ENCODE peak calls at places on chromosome 7, in nine cellular contexts. One of them, this sample, is unnamed.

GRCh38 chr7:223118-223800 is 30.9 kb downstream of the FAM20C start:
- DNase-seq in fibroblast of lung: no peak
- DNase-seq in neural progenitor cell: no peak
- DNase-seq in A673: no peak
- DNase-seq in K562: no peak
- DNase-seq in esophagus squamous epithelium: no peak
- DNase-seq in GM12865: no peak
- DNase-seq in IMR-90: peak
- DNase-seq in body of pancreas: no peak
- DNase-seq in this sample: no peak

GRCh38 chr7:47504546-47505316 is 77.2 kb downstream of the TNS3 start:
- DNase-seq in fibroblast of lung: no peak
- DNase-seq in neural progenitor cell: no peak
- DNase-seq in A673: no peak
- DNase-seq in K562: no peak
- DNase-seq in esophagus squamous epithelium: no peak
- DNase-seq in GM12865: no peak
- DNase-seq in IMR-90: no peak
- DNase-seq in body of pancreas: no peak
- DNase-seq in this sample: no peak

GRCh38 chr7:150992051-150992640 is 1.3 kb downstream of the NOS3 start:
- DNase-seq in fibroblast of lung: no peak
- DNase-seq in neural progenitor cell: no peak
- DNase-seq in A673: no peak
- DNase-seq in K562: no peak
- DNase-seq in esophagus squamous epithelium: no peak
- DNase-seq in GM12865: no peak
- DNase-seq in IMR-90: no peak
- DNase-seq in body of pancreas: no peak
- DNase-seq in this sample: no peak

GRCh38 chr7:110484316-110484715 is 606.6 kb upstream of the LRRN3 start:
- DNase-seq in fibroblast of lung: no peak
- DNase-seq in neural progenitor cell: no peak
- DNase-seq in A673: no peak
- DNase-seq in K562: no peak
- DNase-seq in esophagus squamous epithelium: no peak
- DNase-seq in GM12865: no peak
- DNase-seq in IMR-90: no peak
- DNase-seq in body of pancreas: no peak
- DNase-seq in this sample: no peak

GRCh38 chr7:159027803-159028455 is 116.7 kb downstream of the VIPR2 start:
- DNase-seq in fibroblast of lung: no peak
- DNase-seq in neural progenitor cell: peak
- DNase-seq in A673: no peak
- DNase-seq in K562: no peak
- DNase-seq in esophagus squamous epithelium: no peak
- DNase-seq in GM12865: no peak
- DNase-seq in IMR-90: no peak
- DNase-seq in body of pancreas: peak
- DNase-seq in this sample: peak

GRCh38 chr7:70695804-70696104 is 436.2 kb upstream of the GALNT17 start:
- DNase-seq in fibroblast of lung: peak
- DNase-seq in neural progenitor cell: peak
- DNase-seq in A673: peak
- DNase-seq in K562: no peak
- DNase-seq in esophagus squamous epithelium: no peak
- DNase-seq in GM12865: peak
- DNase-seq in IMR-90: no peak
- DNase-seq in body of pancreas: no peak
- DNase-seq in this sample: no peak

GRCh38 chr7:27148031-27148775 is 629 bp upstream of the HOXA6 start:
- DNase-seq in fibroblast of lung: peak
- DNase-seq in neural progenitor cell: no peak
- DNase-seq in A673: no peak
- DNase-seq in K562: no peak
- DNase-seq in esophagus squamous epithelium: no peak
- DNase-seq in GM12865: no peak
- DNase-seq in IMR-90: no peak
- DNase-seq in body of pancreas: no peak
- DNase-seq in this sample: no peak

GRCh38 chr7:149854611-149855367 is 16.6 kb downstream of the ZNF862 start:
- DNase-seq in fibroblast of lung: peak
- DNase-seq in neural progenitor cell: peak
- DNase-seq in A673: peak
- DNase-seq in K562: peak
- DNase-seq in esophagus squamous epithelium: no peak
- DNase-seq in GM12865: no peak
- DNase-seq in IMR-90: peak
- DNase-seq in body of pancreas: peak
- DNase-seq in this sample: peak

GRCh38 chr7:178444-178843 is 13.9 kb upstream of the FAM20C start:
- DNase-seq in fibroblast of lung: no peak
- DNase-seq in neural progenitor cell: no peak
- DNase-seq in A673: no peak
- DNase-seq in K562: no peak
- DNase-seq in esophagus squamous epithelium: no peak
- DNase-seq in GM12865: no peak
- DNase-seq in IMR-90: no peak
- DNase-seq in body of pancreas: no peak
- DNase-seq in this sample: no peak

GRCh38 chr7:157111311-157111710 is 27.4 kb upstream of the UBE3C start:
- DNase-seq in fibroblast of lung: no peak
- DNase-seq in neural progenitor cell: no peak
- DNase-seq in A673: no peak
- DNase-seq in K562: no peak
- DNase-seq in esophagus squamous epithelium: no peak
- DNase-seq in GM12865: no peak
- DNase-seq in IMR-90: no peak
- DNase-seq in body of pancreas: no peak
- DNase-seq in this sample: no peak

GRCh38 chr7:75637854-75638606 is 100.7 kb downstream of the HIP1 start:
- DNase-seq in fibroblast of lung: no peak
- DNase-seq in neural progenitor cell: peak
- DNase-seq in A673: no peak
- DNase-seq in K562: no peak
- DNase-seq in esophagus squamous epithelium: no peak
- DNase-seq in GM12865: no peak
- DNase-seq in IMR-90: no peak
- DNase-seq in body of pancreas: no peak
- DNase-seq in this sample: no peak

GRCh38 chr7:48052748-48053147 is 17.4 kb downstream of the C7orf57 start:
- DNase-seq in fibroblast of lung: peak
- DNase-seq in neural progenitor cell: no peak
- DNase-seq in A673: no peak
- DNase-seq in K562: no peak
- DNase-seq in esophagus squamous epithelium: no peak
- DNase-seq in GM12865: peak
- DNase-seq in IMR-90: peak
- DNase-seq in body of pancreas: no peak
- DNase-seq in this sample: peak

GRCh38 chr7:149759111-149759510 is 14.3 kb downstream of the ZNF467 start:
- DNase-seq in fibroblast of lung: no peak
- DNase-seq in neural progenitor cell: no peak
- DNase-seq in A673: no peak
- DNase-seq in K562: no peak
- DNase-seq in esophagus squamous epithelium: no peak
- DNase-seq in GM12865: no peak
- DNase-seq in IMR-90: no peak
- DNase-seq in body of pancreas: no peak
- DNase-seq in this sample: no peak

GRCh38 chr7:131210618-131211017 is 117.1 kb upstream of the MKLN1 start:
- DNase-seq in fibroblast of lung: no peak
- DNase-seq in neural progenitor cell: no peak
- DNase-seq in A673: no peak
- DNase-seq in K562: no peak
- DNase-seq in esophagus squamous epithelium: no peak
- DNase-seq in GM12865: no peak
- DNase-seq in IMR-90: no peak
- DNase-seq in body of pancreas: no peak
- DNase-seq in this sample: no peak

GRCh38 chr7:155455132-155455693 is 2.7 kb upstream of the EN2 start:
- DNase-seq in fibroblast of lung: no peak
- DNase-seq in neural progenitor cell: no peak
- DNase-seq in A673: no peak
- DNase-seq in K562: no peak
- DNase-seq in esophagus squamous epithelium: no peak
- DNase-seq in GM12865: no peak
- DNase-seq in IMR-90: no peak
- DNase-seq in body of pancreas: no peak
- DNase-seq in this sample: no peak

GRCh38 chr7:155452505-155453295 is 5.2 kb upstream of the EN2 start:
- DNase-seq in fibroblast of lung: no peak
- DNase-seq in neural progenitor cell: no peak
- DNase-seq in A673: no peak
- DNase-seq in K562: no peak
- DNase-seq in esophagus squamous epithelium: no peak
- DNase-seq in GM12865: no peak
- DNase-seq in IMR-90: no peak
- DNase-seq in body of pancreas: no peak
- DNase-seq in this sample: no peak

GRCh38 chr7:155455776-155456516 is 2.0 kb upstream of the EN2 start:
- DNase-seq in fibroblast of lung: no peak
- DNase-seq in neural progenitor cell: no peak
- DNase-seq in A673: no peak
- DNase-seq in K562: no peak
- DNase-seq in esophagus squamous epithelium: no peak
- DNase-seq in GM12865: no peak
- DNase-seq in IMR-90: no peak
- DNase-seq in body of pancreas: no peak
- DNase-seq in this sample: no peak

GRCh38 chr7:155453296-155454182 is 4.4 kb upstream of the EN2 start:
- DNase-seq in fibroblast of lung: no peak
- DNase-seq in neural progenitor cell: peak
- DNase-seq in A673: no peak
- DNase-seq in K562: no peak
- DNase-seq in esophagus squamous epithelium: no peak
- DNase-seq in GM12865: no peak
- DNase-seq in IMR-90: no peak
- DNase-seq in body of pancreas: no peak
- DNase-seq in this sample: no peak

DNA sequence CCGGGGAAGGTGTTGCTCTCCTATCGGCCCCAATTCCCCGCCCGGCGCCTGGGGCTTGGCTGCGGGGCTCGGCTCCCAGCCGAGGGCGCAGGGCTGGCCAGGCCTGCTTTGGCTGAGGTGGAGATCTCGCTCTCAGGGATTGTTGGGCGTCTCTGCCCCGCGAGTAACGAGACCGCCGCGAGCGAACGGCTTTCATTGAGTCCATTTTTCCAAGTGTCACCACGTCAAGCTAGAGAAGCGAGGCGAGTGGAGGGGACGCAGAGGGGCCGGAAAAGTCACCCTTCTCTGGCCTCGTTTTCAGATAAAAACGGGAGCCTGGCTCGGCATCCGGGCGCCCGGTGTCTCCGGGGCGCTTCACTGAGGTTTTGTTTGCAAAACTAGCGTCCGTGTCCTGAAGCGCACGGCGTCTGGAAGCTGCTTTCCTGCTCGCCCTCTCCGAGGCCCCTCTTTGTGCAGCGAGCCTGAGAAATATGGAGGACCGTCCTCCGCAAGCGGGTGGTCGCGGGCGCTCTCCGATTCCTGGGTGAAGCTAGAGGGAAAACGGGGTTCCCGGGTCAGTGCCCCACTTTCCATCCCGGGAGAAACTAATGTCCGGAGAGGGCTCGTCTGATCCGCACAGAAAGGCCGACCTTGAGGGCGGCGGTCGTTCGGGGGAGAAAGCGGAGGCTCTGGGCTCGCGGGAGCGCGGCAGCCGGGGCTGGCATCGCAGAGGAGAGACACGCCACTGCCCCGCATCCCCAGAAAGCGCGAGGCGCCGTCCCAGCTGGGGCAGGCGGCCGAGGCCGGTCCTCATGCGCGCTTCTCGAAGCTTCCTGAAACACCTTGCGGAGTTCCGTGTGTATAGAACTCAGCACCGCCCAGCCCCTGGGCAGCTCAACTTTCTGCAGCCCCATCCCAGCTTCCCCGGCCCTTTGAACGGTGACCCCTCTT is 3.5 kb upstream of the EN2 start:
- DNase-seq in fibroblast of lung: no peak
- DNase-seq in neural progenitor cell: peak
- DNase-seq in A673: no peak
- DNase-seq in K562: no peak
- DNase-seq in esophagus squamous epithelium: no peak
- DNase-seq in GM12865: no peak
- DNase-seq in IMR-90: no peak
- DNase-seq in body of pancreas: no peak
- DNase-seq in this sample: no peak
- H3K4me3 ChIP-seq in fibroblast of lung: no peak
- H3K4me3 ChIP-seq in neural progenitor cell: no peak
- H3K4me3 ChIP-seq in A673: no peak
- H3K4me3 ChIP-seq in K562: no peak
- H3K4me3 ChIP-seq in esophagus squamous epithelium: peak
- H3K4me3 ChIP-seq in GM12865: no peak
- H3K4me3 ChIP-seq in IMR-90: no peak
- H3K4me3 ChIP-seq in body of pancreas: no peak
- H3K4me3 ChIP-seq in this sample: no peak

DNA sequence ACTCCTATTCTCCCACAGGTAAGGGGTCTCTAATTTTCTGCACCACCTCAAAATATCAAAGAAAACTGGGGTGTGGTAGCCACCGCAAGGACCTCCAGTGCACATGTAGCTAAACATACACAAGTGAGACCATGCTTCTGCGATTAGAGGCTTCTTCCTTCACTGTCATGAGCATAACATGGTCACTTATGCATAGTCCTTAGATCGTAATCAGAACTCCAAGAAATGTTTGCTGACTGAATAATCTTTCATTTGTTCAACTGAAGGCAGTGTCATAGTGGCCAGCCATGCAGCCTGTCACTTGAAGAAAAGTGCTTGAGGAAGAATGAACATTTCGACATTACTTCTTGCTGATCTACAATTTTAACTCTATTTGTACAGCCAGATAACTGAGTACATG is 14.6 kb downstream of the TWIST1 start:
- DNase-seq in fibroblast of lung: no peak
- DNase-seq in neural progenitor cell: no peak
- DNase-seq in A673: no peak
- DNase-seq in K562: no peak
- DNase-seq in esophagus squamous epithelium: no peak
- DNase-seq in GM12865: no peak
- DNase-seq in IMR-90: no peak
- DNase-seq in body of pancreas: no peak
- DNase-seq in this sample: no peak
- TF ChIP-seq CTCF in fibroblast of lung: no peak
- TF ChIP-seq CTCF in neural progenitor cell: no peak
- TF ChIP-seq CTCF in A673: no peak
- TF ChIP-seq CTCF in K562: no peak
- TF ChIP-seq CTCF in esophagus squamous epithelium: no peak
- TF ChIP-seq CTCF in GM12865: no peak
- TF ChIP-seq CTCF in IMR-90: no peak
- TF ChIP-seq CTCF in body of pancreas: no peak
- TF ChIP-seq CTCF in this sample: no peak

GRCh38 chr7:1382553-1383397 is 76.5 kb downstream of the MICALL2 start:
- DNase-seq in fibroblast of lung: no peak
- DNase-seq in neural progenitor cell: no peak
- DNase-seq in A673: no peak
- DNase-seq in K562: no peak
- DNase-seq in esophagus squamous epithelium: no peak
- DNase-seq in GM12865: no peak
- DNase-seq in IMR-90: no peak
- DNase-seq in body of pancreas: no peak
- DNase-seq in this sample: no peak
- H3K4me3 ChIP-seq in fibroblast of lung: no peak
- H3K4me3 ChIP-seq in neural progenitor cell: no peak
- H3K4me3 ChIP-seq in A673: no peak
- H3K4me3 ChIP-seq in K562: no peak
- H3K4me3 ChIP-seq in esophagus squamous epithelium: no peak
- H3K4me3 ChIP-seq in GM12865: no peak
- H3K4me3 ChIP-seq in IMR-90: no peak
- H3K4me3 ChIP-seq in body of pancreas: no peak
- H3K4me3 ChIP-seq in this sample: no peak

GRCh38 chr7:42691030-42691639 is 220.7 kb downstream of the C7orf25 start:
- DNase-seq in fibroblast of lung: peak
- DNase-seq in neural progenitor cell: peak
- DNase-seq in A673: peak
- DNase-seq in K562: peak
- DNase-seq in esophagus squamous epithelium: no peak
- DNase-seq in GM12865: peak
- DNase-seq in IMR-90: peak
- DNase-seq in body of pancreas: peak
- DNase-seq in this sample: peak
- TF ChIP-seq CTCF in fibroblast of lung: peak
- TF ChIP-seq CTCF in neural progenitor cell: peak
- TF ChIP-seq CTCF in A673: peak
- TF ChIP-seq CTCF in K562: peak
- TF ChIP-seq CTCF in esophagus squamous epithelium: peak
- TF ChIP-seq CTCF in GM12865: peak
- TF ChIP-seq CTCF in IMR-90: peak
- TF ChIP-seq CTCF in body of pancreas: no peak
- TF ChIP-seq CTCF in this sample: peak

This sample was measured in bronchial epithelial cell.